ENCODE peak calls at places on chromosome 6, in eight cellular contexts. R is GM23338, V is fibroblast of lung, F is hepatocyte, I is GM12878, Q is IMR-90, H is keratinocyte, Y is OCI-LY7. M is an unnamed sample. For H3K36me3, the result is how much of the 10 kb centered on the place peaks cover.

GRCh38 chr6:170076466-170077165 is 214.3 kb downstream of the DLL1 start:
- DNase-seq in Q (no peak), Y (no peak), F (no peak), V (no peak), I (no peak), R (no peak), H (no peak), M (no peak)

GRCh38 chr6:20312581-20312980 is 89.1 kb upstream of the E2F3 start:
- DNase-seq in V (no peak), H (no peak), R (no peak), Q (peak), I (no peak), Y (no peak), F (no peak), M (no peak)

GRCh38 chr6:76644231-76644630 is 571.8 kb upstream of the IMPG1 start:
- DNase-seq in I (no peak), Y (no peak), V (no peak), R (no peak), H (no peak), Q (no peak), F (no peak), M (no peak)

GRCh38 chr6:158854214-158855101 is 35.3 kb upstream of the EZR start:
- DNase-seq in H (no peak), I (no peak), Q (peak), V (peak), F (peak), Y (peak), R (peak), M (no peak)

GRCh38 chr6:88380083-88380482 is 213.9 kb upstream of the CNR1 start:
- DNase-seq in I (no peak), F (no peak), Y (no peak), R (no peak), V (peak), H (no peak), Q (peak), M (no peak)

GRCh38 chr6:159521962-159522361 is 171.1 kb downstream of the SOD2 start:
- DNase-seq in Q (no peak), V (no peak), R (no peak), I (no peak), F (no peak), Y (no peak), H (no peak), M (no peak)

GRCh38 chr6:48826884-48827701 is 636.0 kb downstream of the MMUT start:
- DNase-seq in Y (no peak), F (peak), Q (peak), R (no peak), H (peak), I (no peak), V (peak), M (no peak)

GRCh38 chr6:108524528-108525218 is 36.0 kb upstream of the FOXO3 start:
- DNase-seq in F (no peak), R (peak), V (peak), Q (peak), Y (no peak), I (no peak), H (no peak), M (no peak)

GRCh38 chr6:42125231-42125630 is 17.2 kb downstream of the C6orf132 start:
- DNase-seq in Y (no peak), R (no peak), Q (no peak), H (no peak), I (no peak), V (no peak), F (no peak), M (no peak)

GRCh38 chr6:38871745-38872568 is 156.8 kb downstream of the DNAH8 start:
- DNase-seq in Y (peak), I (no peak), Q (peak), R (peak), H (no peak), F (peak), V (peak), M (peak)

GRCh38 chr6:783966-784365 is 91.0 kb upstream of the EXOC2 start:
- DNase-seq in Y (no peak), Q (no peak), H (no peak), F (no peak), R (no peak), I (no peak), V (no peak), M (no peak)

GRCh38 chr6:142112451-142113061 is 20.2 kb upstream of the GJE1 start:
- DNase-seq in Q (peak), R (peak), I (peak), V (peak), Y (peak), F (peak), H (no peak), M (peak)

GRCh38 chr6:35568967-35569606 is 56.4 kb upstream of the TULP1 start:
- DNase-seq in R (peak), H (no peak), Q (no peak), Y (peak), V (no peak), I (no peak), F (peak), M (no peak)

GRCh38 chr6:14635195-14635594 is 517.6 kb downstream of the CD83 start:
- DNase-seq in Q (no peak), Y (peak), R (no peak), F (no peak), V (no peak), H (no peak), I (no peak), M (peak)

GRCh38 chr6:49649982-49650381 is 13.3 kb upstream of the RHAG start:
- DNase-seq in V (no peak), Y (no peak), H (no peak), F (no peak), Q (no peak), R (no peak), I (no peak), M (no peak)

GRCh38 chr6:26312501-26313390 is 52.3 kb upstream of the BTN3A2 start:
- DNase-seq in R (peak), H (peak), V (peak), Q (peak), Y (peak), F (peak), I (no peak), M (peak)

GRCh38 chr6:43849844-43850243 is 79.8 kb downstream of the VEGFA start:
- DNase-seq in H (no peak), Q (no peak), V (peak), I (no peak), R (no peak), Y (no peak), F (no peak), M (no peak)

GRCh38 chr6:89111933-89112332 is 5.9 kb downstream of the SRSF12 start:
- DNase-seq in Y (no peak), R (no peak), F (no peak), I (no peak), H (no peak), V (no peak), Q (no peak), M (no peak)

GRCh38 chr6:119148825-119149525 is 70.5 kb upstream of the FAM184A start:
- DNase-seq in V (peak), F (no peak), H (no peak), Q (peak), Y (no peak), R (no peak), I (no peak), M (no peak)

GRCh38 chr6:39566381-39566934 is 158.8 kb downstream of the KIF6 start:
- DNase-seq in H (no peak), V (no peak), R (no peak), Q (no peak), F (no peak), Y (no peak), I (no peak), M (no peak)

GRCh38 chr6:116287668-116288282 is 8.0 kb upstream of the TSPYL1 start:
- DNase-seq in I (no peak), R (peak), F (peak), Y (peak), H (no peak), V (peak), Q (peak), M (peak)

GRCh38 chr6:99344289-99344688 is 5.2 kb downstream of the FAXC start:
- DNase-seq in R (peak), H (peak), Q (peak), I (no peak), F (no peak), Y (no peak), V (peak), M (no peak)

GRCh38 chr6:167825059-167825758 is 1.5 kb upstream of the AFDN start:
- DNase-seq in I (no peak), F (peak), Y (no peak), Q (no peak), R (no peak), H (no peak), V (no peak), M (no peak)

GRCh38 chr6:43695078-43695966 is 7.7 kb upstream of the MRPS18A start:
- DNase-seq in F (peak), R (peak), H (no peak), I (no peak), V (no peak), Y (no peak), Q (no peak), M (no peak)

GRCh38 chr6:18203786-18204185 is 48.6 kb downstream of the KDM1B start:
- DNase-seq in I (no peak), R (no peak), Q (peak), F (no peak), Y (no peak), V (peak), H (no peak), M (no peak)

GRCh38 chr6:169898788-169899480 is 147.5 kb downstream of the ERMARD start:
- DNase-seq in F (no peak), V (no peak), R (no peak), Y (no peak), H (no peak), Q (no peak), I (no peak), M (no peak)

GRCh38 chr6:137699036-137699683 is 167.9 kb upstream of the TNFAIP3 start:
- DNase-seq in V (no peak), Q (peak), H (no peak), F (no peak), I (no peak), R (no peak), Y (no peak), M (no peak)

GRCh38 chr6:44512868-44513641 is 125.5 kb downstream of the CDC5L start:
- DNase-seq in Q (no peak), R (no peak), Y (peak), V (peak), F (no peak), I (no peak), H (no peak), M (no peak)

GRCh38 chr6:35084041-35084491 is 57.1 kb downstream of the TCP11 start:
- DNase-seq in V (no peak), R (no peak), F (no peak), I (no peak), H (no peak), Q (no peak), Y (no peak), M (no peak)

DNA sequence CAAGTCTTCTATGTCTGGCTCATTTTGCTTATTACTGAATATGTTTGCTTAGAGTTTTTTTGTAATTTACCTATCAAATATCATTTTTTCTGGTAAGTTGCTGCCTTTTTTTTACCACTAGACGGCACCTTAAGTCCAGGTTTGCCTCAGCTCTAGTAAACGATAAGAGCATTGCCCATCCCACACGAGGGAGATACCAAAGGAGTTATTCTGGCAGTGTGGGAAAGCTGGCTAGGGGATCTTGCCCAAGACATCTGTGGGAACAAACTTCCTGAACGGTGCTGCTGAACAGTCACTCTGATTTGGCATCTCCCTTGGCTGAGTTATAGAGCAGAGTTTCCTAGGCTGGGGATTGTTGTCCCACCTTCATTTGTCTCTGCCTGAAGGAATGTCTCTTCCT is 306.4 kb downstream of the COL12A1 start:
- DNase-seq in Q (peak), H (peak), Y (no peak), V (peak), F (no peak), R (peak), I (no peak), M (no peak)
- TF ChIP-seq CTCF in Q (peak), H (peak), Y (peak), V (peak), F (no peak), R (peak), I (no peak), M (peak)

GRCh38 chr6:164693934-164694333 is 615.5 kb downstream of the C6orf118 start:
- DNase-seq in F (no peak), Y (no peak), V (peak), H (no peak), Q (no peak), R (peak), I (no peak), M (no peak)

GRCh38 chr6:164690241-164690640 is 619.2 kb downstream of the C6orf118 start:
- DNase-seq in R (no peak), Y (no peak), V (peak), Q (no peak), F (no peak), H (no peak), I (no peak), M (no peak)

GRCh38 chr6:164690702-164691500 is 618.5 kb downstream of the C6orf118 start:
- DNase-seq in Y (no peak), F (no peak), R (no peak), V (no peak), Q (no peak), I (no peak), H (no peak), M (no peak)

GRCh38 chr6:164695896-164696295 is 613.5 kb downstream of the C6orf118 start:
- DNase-seq in Q (no peak), I (no peak), R (peak), V (no peak), Y (peak), F (no peak), H (no peak), M (no peak)

DNA sequence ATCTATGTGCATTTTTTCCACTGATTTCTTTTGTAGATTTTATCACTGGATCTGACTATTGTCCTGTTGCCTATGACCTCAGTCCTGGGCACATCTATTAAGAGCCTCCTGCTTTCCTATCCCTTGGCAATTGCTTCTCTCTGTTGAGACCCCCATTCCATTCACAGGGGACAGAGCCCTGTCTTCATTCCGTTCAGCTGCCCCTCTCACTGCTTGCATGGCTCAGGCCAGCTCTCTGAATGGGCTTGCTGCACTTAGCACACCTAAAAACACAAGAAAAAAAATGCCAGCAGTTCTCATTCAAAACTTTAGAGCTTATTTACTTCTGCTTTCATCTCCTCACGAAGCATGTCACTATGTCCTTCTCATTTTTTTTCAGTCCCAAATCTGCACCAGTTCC is 616.6 kb downstream of the C6orf118 start:
- DNase-seq in H (no peak), Y (no peak), R (peak), V (no peak), Q (no peak), F (no peak), I (no peak), M (no peak)
- H3K36me3 ChIP-seq in H (under half), Y (under half), R (under half), V (under half), Q (under half), F (under half), I (under half), M (under half)

GRCh38 chr6:149162924-149163323 is 154.6 kb upstream of the TAB2 start:
- DNase-seq in I (no peak), Q (no peak), Y (no peak), R (no peak), F (no peak), V (no peak), H (no peak), M (no peak)

GRCh38 chr6:149160943-149161342 is 156.6 kb upstream of the TAB2 start:
- DNase-seq in R (no peak), Y (no peak), H (no peak), Q (no peak), V (peak), I (no peak), F (no peak), M (no peak)

GRCh38 chr6:149166747-149167146 is 150.8 kb upstream of the TAB2 start:
- DNase-seq in R (no peak), H (no peak), Q (no peak), Y (no peak), F (peak), V (peak), I (no peak), M (no peak)

GRCh38 chr6:149166324-149166723 is 151.2 kb upstream of the TAB2 start:
- DNase-seq in V (peak), Y (no peak), R (no peak), H (no peak), F (no peak), Q (no peak), I (no peak), M (no peak)

DNA sequence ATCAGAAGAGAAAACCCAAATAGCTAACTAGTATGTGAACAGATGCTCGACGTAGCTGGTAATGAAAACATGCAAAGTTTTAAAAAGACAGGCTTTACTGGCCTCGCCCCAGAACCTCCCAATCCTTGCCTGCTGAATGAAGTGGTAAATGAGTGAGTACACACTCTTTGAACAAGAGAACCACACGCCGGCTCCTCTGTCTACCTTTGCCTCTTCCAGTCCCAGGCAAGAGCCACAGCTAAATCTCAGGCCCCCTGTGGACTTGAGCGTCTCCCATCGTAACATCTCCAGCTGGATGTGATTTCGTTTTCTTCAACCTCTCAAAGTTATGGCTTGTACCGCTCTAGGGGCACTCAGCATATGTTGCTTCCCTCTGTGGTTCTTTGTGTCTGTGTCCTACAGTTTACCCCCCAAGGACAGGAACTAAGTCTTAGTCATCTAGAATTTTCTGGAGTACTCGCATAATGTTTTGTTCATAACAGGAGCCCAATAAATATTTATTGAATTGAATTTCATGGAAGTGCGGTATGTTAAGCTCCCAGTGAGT is 153.2 kb upstream of the TAB2 start:
- DNase-seq in F (no peak), H (no peak), R (peak), Y (no peak), V (no peak), Q (no peak), I (no peak), M (no peak)
- H2AFZ ChIP-seq in F (no peak), H (no peak), R (peak), Y (no peak), V (no peak), Q (no peak), I (no peak), M (no peak)

GRCh38 chr6:162313922-162314660 is 413.5 kb downstream of the PRKN start:
- DNase-seq in Q (no peak), H (no peak), Y (no peak), R (no peak), F (no peak), V (peak), I (no peak), M (no peak)
- TF ChIP-seq CTCF in Q (no peak), H (no peak), Y (no peak), R (no peak), F (no peak), V (no peak), I (no peak), M (no peak)

GRCh38 chr6:33018904-33019303 is 9.5 kb upstream of the HLA-DOA start:
- DNase-seq in H (no peak), I (peak), Q (peak), V (no peak), R (peak), Y (no peak), F (peak), M (peak)

GRCh38 chr6:33017024-33017423 is 7.6 kb upstream of the HLA-DOA start:
- DNase-seq in Q (no peak), Y (no peak), V (no peak), R (no peak), I (no peak), H (no peak), F (no peak), M (no peak)

GRCh38 chr6:33017694-33018353 is 8.4 kb upstream of the HLA-DOA start:
- DNase-seq in F (no peak), I (no peak), V (no peak), R (no peak), H (no peak), Q (no peak), Y (no peak), M (no peak)

GRCh38 chr6:33018418-33018817 is 9.0 kb upstream of the HLA-DOA start:
- DNase-seq in Q (no peak), F (no peak), R (no peak), H (no peak), Y (no peak), V (no peak), I (no peak), M (no peak)

GRCh38 chr6:33019358-33019757 is 10.0 kb upstream of the HLA-DOA start:
- DNase-seq in H (no peak), V (no peak), Y (no peak), I (no peak), Q (no peak), R (no peak), F (no peak), M (no peak)
- H3K36me3 ChIP-seq in H (under half), V (under half), Y (under half), I (under half), Q (under half), R (under half), F (under half), M (under half)

M was measured in MM.1S.